ENCODE peak calls at places on chromosomes 7 and 10, in four cellular contexts. Y is CD4-positive, alpha-beta T cell; M is progenitor cell of endocrine pancreas; S is nephron progenitor cell. T is an unnamed sample.

GRCh38 chr7:139094596-139094995 is 14.9 kb downstream of the ZC3HAV1 start:
- DNase-seq in Y (no peak), M (no peak), S (no peak), T (no peak)

GRCh38 chr7:129468547-129468946 is 33.8 kb upstream of the SMKR1 start:
- DNase-seq in Y (no peak), M (no peak), S (no peak), T (no peak)

GRCh38 chr10:6053816-6054581 is 8.2 kb downstream of the IL2RA start:
- DNase-seq in Y (no peak), M (no peak), S (peak), T (no peak)

GRCh38 chr10:18875480-18875879 is 173.1 kb upstream of the MALRD1 start:
- DNase-seq in Y (no peak), M (no peak), S (no peak), T (no peak)

GRCh38 chr10:88207121-88207546 is 343.7 kb downstream of the PTEN start:
- DNase-seq in Y (no peak), M (no peak), S (no peak), T (no peak)

GRCh38 chr10:63128443-63128842 is 4.7 kb upstream of the NRBF2 start:
- DNase-seq in Y (no peak), M (no peak), S (no peak), T (no peak)

GRCh38 chr7:132536646-132537395 is 39.4 kb downstream of the PLXNA4 start:
- DNase-seq in Y (no peak), M (no peak), S (no peak), T (peak)

GRCh38 chr7:142389544-142389943 is 131.7 kb upstream of the PRSS58 start:
- DNase-seq in Y (no peak), M (no peak), S (no peak), T (no peak)

GRCh38 chr7:119959811-119960210 is 313.2 kb upstream of the KCND2 start:
- DNase-seq in Y (no peak), M (no peak), S (no peak), T (peak)

GRCh38 chr7:19747740-19748339 is 25.6 kb downstream of the TMEM196 start:
- DNase-seq in Y (no peak), M (no peak), S (peak), T (peak)

GRCh38 chr10:29613791-29614190 is 21.0 kb downstream of the SVIL start:
- DNase-seq in Y (no peak), M (no peak), S (no peak), T (no peak)

GRCh38 chr10:33715303-33715702 is 380.8 kb upstream of the NRP1 start:
- DNase-seq in Y (no peak), M (no peak), S (no peak), T (no peak)

GRCh38 chr7:118183254-118183585 is 744 bp upstream of the LSM8 start:
- DNase-seq in Y (peak), M (no peak), S (peak), T (peak)

GRCh38 chr7:158345731-158346130 is 241.9 kb downstream of the PTPRN2 start:
- DNase-seq in Y (no peak), M (no peak), S (no peak), T (no peak)

GRCh38 chr10:8075282-8076260 is 21.1 kb downstream of the GATA3 start:
- DNase-seq in Y (no peak), M (no peak), S (no peak), T (no peak)

GRCh38 chr7:109793-110556 is 82.4 kb upstream of the FAM20C start:
- DNase-seq in Y (no peak), M (no peak), S (no peak), T (no peak)

GRCh38 chr7:106772655-106773108 is 92.4 kb upstream of the PIK3CG start:
- DNase-seq in Y (no peak), M (no peak), S (no peak), T (peak)

GRCh38 chr7:114084381-114085312 is 165.8 kb upstream of the PPP1R3A start:
- DNase-seq in Y (no peak), M (no peak), S (peak), T (peak)

GRCh38 chr10:89032141-89032814 is 41.7 kb downstream of the FAS start:
- DNase-seq in Y (no peak), M (no peak), S (no peak), T (peak)

GRCh38 chr7:74017122-74017521 is 10.9 kb upstream of the ELN start:
- DNase-seq in Y (no peak), M (no peak), S (no peak), T (no peak)

GRCh38 chr7:22109761-22110160 is 164.1 kb upstream of the CDCA7L start:
- DNase-seq in Y (no peak), M (no peak), S (peak), T (peak)

GRCh38 chr10:1374501-1374900 is 318.3 kb downstream of the WDR37 start:
- DNase-seq in Y (no peak), M (no peak), S (peak), T (no peak)

GRCh38 chr10:6033954-6034353 is 28.2 kb downstream of the IL2RA start:
- DNase-seq in Y (no peak), M (no peak), S (no peak), T (no peak)

GRCh38 chr7:91533996-91534395 is 269.8 kb downstream of the FZD1 start:
- DNase-seq in Y (no peak), M (no peak), S (no peak), T (no peak)

GRCh38 chr7:66043681-66044497 is 31.7 kb upstream of the ASL start:
- DNase-seq in Y (peak), M (no peak), S (peak), T (no peak)

GRCh38 chr10:31912898-31913847 is 15.5 kb downstream of the ARHGAP12 start:
- DNase-seq in Y (no peak), M (no peak), S (no peak), T (peak)

GRCh38 chr10:65319493-65319892 is 1606.3 kb upstream of the LRRTM3 start:
- DNase-seq in Y (no peak), M (no peak), S (no peak), T (no peak)

GRCh38 chr10:59448616-59449015 is 86.3 kb upstream of the FAM13C start:
- DNase-seq in Y (no peak), M (no peak), S (no peak), T (no peak)

GRCh38 chr7:105719395-105719794 is 138.1 kb upstream of the EFCAB10 start:
- DNase-seq in Y (no peak), M (no peak), S (peak), T (no peak)

GRCh38 chr10:32298066-32298812 is 48.7 kb downstream of the EPC1 start:
- DNase-seq in Y (no peak), M (no peak), S (no peak), T (peak)

GRCh38 chr7:42645906-42646305 is 266.0 kb downstream of the C7orf25 start:
- DNase-seq in Y (no peak), M (no peak), S (no peak), T (peak)

GRCh38 chr7:44375236-44375699 is 49.9 kb upstream of the CAMK2B start:
- DNase-seq in Y (no peak), M (no peak), S (peak), T (no peak)

GRCh38 chr7:122166708-122167107 is 22.7 kb upstream of the AASS start:
- DNase-seq in Y (no peak), M (no peak), S (no peak), T (peak)

GRCh38 chr7:106287786-106288185 is 3.0 kb upstream of the NAMPT start:
- DNase-seq in Y (no peak), M (no peak), S (no peak), T (no peak)

GRCh38 chr10:67788028-67788886 is 49.7 kb downstream of the DNAJC12 start:
- DNase-seq in Y (peak), M (peak), S (peak), T (no peak)

GRCh38 chr10:125770844-125771243 is 4.8 kb downstream of the MMP21 start:
- DNase-seq in Y (no peak), M (no peak), S (no peak), T (no peak)

GRCh38 chr7:102291056-102291915 is 4.6 kb downstream of the SH2B2 start:
- DNase-seq in Y (peak), M (no peak), S (no peak), T (no peak)

GRCh38 chr7:47991741-47992311 is 12.4 kb upstream of the HUS1 start:
- DNase-seq in Y (peak), M (peak), S (peak), T (peak)

GRCh38 chr10:94412439-94412838 is 10.1 kb downstream of the TBC1D12 start:
- DNase-seq in Y (no peak), M (no peak), S (no peak), T (no peak)

GRCh38 chr10:94413374-94413773 is 11.0 kb downstream of the TBC1D12 start:
- DNase-seq in Y (no peak), M (no peak), S (no peak), T (no peak)

GRCh38 chr10:94407668-94408067 is 5.3 kb downstream of the TBC1D12 start:
- DNase-seq in Y (no peak), M (no peak), S (no peak), T (no peak)

GRCh38 chr10:94409016-94409657 is 6.8 kb downstream of the TBC1D12 start:
- DNase-seq in Y (no peak), M (no peak), S (peak), T (no peak)

GRCh38 chr10:94411304-94411703 is 9.0 kb downstream of the TBC1D12 start:
- DNase-seq in Y (no peak), M (no peak), S (no peak), T (no peak)
- TF ChIP-seq CTCF in Y (no peak), M (no peak), S (no peak), T (no peak)

GRCh38 chr7:128019330-128019729 is 11.9 kb downstream of the LRRC4 start:
- DNase-seq in Y (no peak), M (no peak), S (no peak), T (no peak)

GRCh38 chr7:128021361-128021760 is 9.9 kb downstream of the LRRC4 start:
- DNase-seq in Y (no peak), M (no peak), S (no peak), T (no peak)

GRCh38 chr7:128017460-128017859 is 13.8 kb downstream of the LRRC4 start:
- DNase-seq in Y (no peak), M (no peak), S (no peak), T (no peak)

GRCh38 chr7:128017880-128018845 is 13.1 kb downstream of the LRRC4 start:
- DNase-seq in Y (no peak), M (no peak), S (no peak), T (no peak)

DNA sequence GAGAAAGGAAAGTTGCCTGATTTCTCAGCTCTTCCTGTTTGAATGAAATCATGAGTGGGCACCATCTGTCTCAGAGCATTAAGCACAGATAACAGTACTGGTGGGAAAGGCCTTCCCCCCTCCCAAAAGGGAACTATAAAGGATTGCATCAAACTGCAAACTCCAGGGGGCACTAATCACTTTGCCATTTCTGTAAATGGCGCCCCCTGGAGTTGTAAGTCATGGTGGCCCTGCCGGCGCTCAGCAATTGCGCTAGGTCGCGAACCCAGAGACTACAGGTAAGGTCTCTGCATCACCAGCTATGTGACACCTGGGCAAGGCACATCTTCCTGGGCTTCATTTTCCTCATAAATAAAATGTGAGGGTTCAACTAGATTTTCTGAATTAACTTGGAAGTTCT is 11.1 kb downstream of the LRRC4 start:
- DNase-seq in Y (no peak), M (no peak), S (no peak), T (no peak)
- TF ChIP-seq CTCF in Y (no peak), M (peak), S (peak), T (peak)

DNA sequence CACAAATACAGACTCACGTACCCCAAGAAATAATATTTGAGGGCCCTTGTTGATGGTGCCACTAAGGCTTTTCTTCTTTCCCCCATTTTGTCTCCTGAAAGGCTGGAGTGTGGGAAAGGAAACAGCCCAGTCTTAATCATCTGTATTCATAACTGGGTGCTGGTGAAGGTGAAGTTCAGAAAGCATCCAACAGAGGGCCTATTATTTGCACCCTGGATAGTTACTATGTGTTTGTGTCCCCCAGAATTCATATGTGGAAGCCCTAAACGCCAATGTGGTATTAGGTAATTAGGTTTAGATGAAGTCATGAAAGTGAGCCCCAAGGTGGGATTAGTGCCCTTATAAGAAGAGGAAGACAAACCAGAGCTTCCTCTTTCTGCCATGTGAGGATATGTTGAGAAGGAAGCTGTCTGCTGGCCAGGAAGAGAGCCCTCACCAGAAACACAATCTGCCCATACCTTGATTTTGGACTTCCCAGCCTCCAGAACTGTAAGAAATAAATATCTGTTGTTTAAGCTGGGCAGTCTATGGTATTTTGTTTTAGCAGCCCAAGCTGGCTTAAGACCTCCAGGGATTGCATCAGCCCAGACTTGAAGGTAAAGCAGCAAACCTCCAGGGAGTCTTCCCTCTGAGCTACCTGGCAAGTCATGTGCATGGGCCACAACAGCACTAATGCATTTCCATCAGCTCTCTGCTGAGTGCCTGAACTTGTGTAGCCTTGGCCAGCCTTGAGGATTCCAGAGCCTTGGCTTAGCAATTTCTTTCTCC is 90.0 kb upstream of the ADRB1 start:
- DNase-seq in Y (no peak), M (no peak), S (no peak), T (no peak)
- TF ChIP-seq CTCF in Y (no peak), M (peak), S (no peak), T (no peak)

DNA sequence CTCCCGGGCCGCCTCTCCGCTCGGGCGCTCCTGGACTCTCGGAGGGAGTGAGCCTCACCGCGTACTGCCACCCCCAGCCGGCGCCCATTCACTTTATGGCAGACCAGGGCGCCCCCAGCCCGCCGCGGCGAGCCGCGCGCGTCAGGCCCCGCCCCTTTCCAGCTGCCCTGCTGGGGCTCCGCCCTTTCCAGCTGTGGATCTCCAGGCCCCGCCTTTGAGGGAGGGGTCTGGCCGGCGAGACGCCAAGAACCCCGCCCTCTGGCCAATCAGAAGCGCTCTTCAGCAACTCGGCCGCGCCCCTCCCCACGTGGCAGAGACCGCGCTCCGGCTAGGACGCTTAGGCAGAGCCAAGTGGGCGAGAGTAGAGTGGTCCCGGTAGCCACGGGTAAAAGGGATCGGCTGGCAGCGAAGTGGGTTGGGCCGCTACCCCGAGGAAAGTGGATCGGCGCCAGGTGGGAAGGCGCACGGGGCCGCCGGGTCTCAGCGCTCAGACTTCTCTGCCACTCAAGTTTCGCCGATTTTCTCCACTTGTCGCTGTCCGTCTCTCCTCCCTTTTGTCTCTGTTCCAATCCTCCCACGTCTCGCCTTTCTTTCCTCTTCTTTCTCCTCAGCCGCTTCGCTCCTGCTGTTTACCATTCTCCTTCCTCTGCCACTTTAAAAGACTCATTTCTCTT is at the start of gene PITX3:
- DNase-seq in Y (peak), M (peak), S (peak), T (peak)
- TF ChIP-seq CTCF in Y (no peak), M (no peak), S (no peak), T (no peak)